ENCODE peak calls at places on chromosomes 2 and 18, in four cellular contexts. One of them, this sample, is unnamed.

GRCh38 chr2:150479075-150479915 is 8.2 kb downstream of the RND3 start:
- DNase-seq in A549: no peak
- DNase-seq in ovary: no peak
- DNase-seq in H1: no peak
- DNase-seq in this sample: no peak

GRCh38 chr2:207337234-207338219 is 171.8 kb upstream of the KLF7 start:
- DNase-seq in H1: no peak
- DNase-seq in A549: peak
- DNase-seq in ovary: no peak
- DNase-seq in this sample: no peak

GRCh38 chr2:121539722-121540469 is 9.2 kb downstream of the RNU4ATAC start:
- DNase-seq in H1: no peak
- DNase-seq in A549: no peak
- DNase-seq in ovary: no peak
- DNase-seq in this sample: no peak

GRCh38 chr2:223888251-223888650 is 50.9 kb upstream of the AP1S3 start:
- DNase-seq in ovary: no peak
- DNase-seq in A549: no peak
- DNase-seq in H1: peak
- DNase-seq in this sample: no peak

GRCh38 chr2:238513346-238513745 is 86.6 kb downstream of the ASB1 start:
- DNase-seq in H1: peak
- DNase-seq in A549: peak
- DNase-seq in ovary: no peak
- DNase-seq in this sample: no peak

GRCh38 chr2:238635637-238636036 is 208.9 kb downstream of the ASB1 start:
- DNase-seq in A549: no peak
- DNase-seq in ovary: no peak
- DNase-seq in H1: peak
- DNase-seq in this sample: no peak

GRCh38 chr2:231399853-231400667 is 4.5 kb downstream of the B3GNT7 start:
- DNase-seq in H1: peak
- DNase-seq in ovary: peak
- DNase-seq in A549: peak
- DNase-seq in this sample: no peak

GRCh38 chr2:173414823-173415322 is 60.2 kb downstream of the CDCA7 start:
- DNase-seq in A549: no peak
- DNase-seq in ovary: no peak
- DNase-seq in H1: no peak
- DNase-seq in this sample: no peak

GRCh38 chr2:185128331-185128730 is 530.0 kb downstream of the ZNF804A start:
- DNase-seq in A549: no peak
- DNase-seq in ovary: no peak
- DNase-seq in H1: no peak
- DNase-seq in this sample: no peak

GRCh38 chr2:157628282-157628531 is 457 bp downstream of the ACVR1C start:
- DNase-seq in ovary: no peak
- DNase-seq in A549: no peak
- DNase-seq in H1: no peak
- DNase-seq in this sample: no peak

GRCh38 chr2:83997889-83998288 is 461.2 kb downstream of the SUCLG1 start:
- DNase-seq in A549: no peak
- DNase-seq in ovary: no peak
- DNase-seq in H1: no peak
- DNase-seq in this sample: no peak

GRCh38 chr18:56235061-56235772 is 403.2 kb downstream of the TXNL1 start:
- DNase-seq in ovary: no peak
- DNase-seq in A549: no peak
- DNase-seq in H1: no peak
- DNase-seq in this sample: no peak

GRCh38 chr2:981258-981657 is 30.6 kb downstream of the SNTG2 start:
- DNase-seq in ovary: no peak
- DNase-seq in A549: no peak
- DNase-seq in H1: no peak
- DNase-seq in this sample: no peak

GRCh38 chr2:18379869-18380268 is 180.6 kb downstream of the RDH14 start:
- DNase-seq in ovary: no peak
- DNase-seq in H1: no peak
- DNase-seq in A549: no peak
- DNase-seq in this sample: no peak

GRCh38 chr2:240989451-240990265 is 8.8 kb upstream of the SNED1 start:
- DNase-seq in ovary: no peak
- DNase-seq in H1: peak
- DNase-seq in A549: peak
- DNase-seq in this sample: peak

GRCh38 chr2:199405241-199405640 is 52.5 kb downstream of the SATB2 start:
- DNase-seq in A549: no peak
- DNase-seq in H1: no peak
- DNase-seq in ovary: no peak
- DNase-seq in this sample: no peak

GRCh38 chr2:128172191-128172590 is 81.2 kb downstream of the UGGT1 start:
- DNase-seq in ovary: no peak
- DNase-seq in A549: no peak
- DNase-seq in H1: no peak
- DNase-seq in this sample: no peak

GRCh38 chr18:50614838-50615237 is 55.0 kb downstream of the MAPK4 start:
- DNase-seq in ovary: no peak
- DNase-seq in A549: no peak
- DNase-seq in H1: no peak
- DNase-seq in this sample: peak

GRCh38 chr18:2971741-2972552 is 41.0 kb downstream of the LPIN2 start:
- DNase-seq in A549: no peak
- DNase-seq in ovary: no peak
- DNase-seq in H1: no peak
- DNase-seq in this sample: no peak

GRCh38 chr2:226376516-226377180 is 423.0 kb downstream of the IRS1 start:
- DNase-seq in ovary: no peak
- DNase-seq in H1: no peak
- DNase-seq in A549: no peak
- DNase-seq in this sample: no peak

GRCh38 chr18:48122376-48122775 is 191.9 kb upstream of the SMAD2 start:
- DNase-seq in A549: no peak
- DNase-seq in ovary: no peak
- DNase-seq in H1: no peak
- DNase-seq in this sample: no peak

GRCh38 chr2:240269886-240270285 is 129.4 kb upstream of the OTOS start:
- DNase-seq in A549: no peak
- DNase-seq in H1: no peak
- DNase-seq in ovary: no peak
- DNase-seq in this sample: no peak

GRCh38 chr2:100655936-100656534 is 93.2 kb downstream of the PDCL3 start:
- DNase-seq in ovary: no peak
- DNase-seq in H1: peak
- DNase-seq in A549: no peak
- DNase-seq in this sample: no peak

GRCh38 chr2:152443771-152444170 is 108.8 kb downstream of the FMNL2 start:
- DNase-seq in A549: no peak
- DNase-seq in H1: no peak
- DNase-seq in ovary: no peak
- DNase-seq in this sample: no peak

DNA sequence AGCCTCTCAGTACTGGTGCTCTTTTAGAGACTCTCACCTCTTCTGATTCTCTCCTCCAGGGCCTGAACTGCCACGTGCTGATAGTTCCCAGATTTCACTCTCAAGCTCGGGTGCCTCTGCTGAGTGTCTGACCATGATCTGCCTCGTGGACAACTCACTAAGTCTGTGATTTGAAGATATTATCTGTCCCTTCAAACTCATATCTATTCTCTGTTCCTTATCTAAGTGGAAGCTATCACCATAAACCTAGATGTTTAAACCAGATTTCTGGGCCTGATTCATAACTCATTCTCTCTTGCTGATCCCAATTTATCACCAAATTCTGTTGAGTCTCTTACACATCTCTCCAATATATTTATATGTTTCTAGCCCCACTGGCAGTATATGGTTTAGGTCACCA is 29.9 kb upstream of the KIDINS220 start:
- DNase-seq in A549: no peak
- DNase-seq in ovary: no peak
- DNase-seq in H1: no peak
- DNase-seq in this sample: no peak
- H3K4me3 ChIP-seq in A549: no peak
- H3K4me3 ChIP-seq in ovary: no peak
- H3K4me3 ChIP-seq in H1: no peak
- H3K4me3 ChIP-seq in this sample: no peak

GRCh38 chr2:215418064-215418963 is 17.6 kb downstream of the FN1 start:
- DNase-seq in A549: no peak
- DNase-seq in H1: no peak
- DNase-seq in ovary: no peak
- DNase-seq in this sample: no peak

GRCh38 chr2:215416656-215417055 is 19.2 kb downstream of the FN1 start:
- DNase-seq in A549: no peak
- DNase-seq in H1: no peak
- DNase-seq in ovary: no peak
- DNase-seq in this sample: no peak

GRCh38 chr2:215419113-215419512 is 16.8 kb downstream of the FN1 start:
- DNase-seq in H1: no peak
- DNase-seq in ovary: no peak
- DNase-seq in A549: no peak
- DNase-seq in this sample: no peak

GRCh38 chr2:215415820-215416613 is 19.9 kb downstream of the FN1 start:
- DNase-seq in ovary: no peak
- DNase-seq in A549: no peak
- DNase-seq in H1: no peak
- DNase-seq in this sample: no peak

GRCh38 chr2:215417400-215417951 is 18.4 kb downstream of the FN1 start:
- DNase-seq in H1: no peak
- DNase-seq in ovary: no peak
- DNase-seq in A549: no peak
- DNase-seq in this sample: no peak
- TF ChIP-seq EP300 in H1: no peak
- TF ChIP-seq EP300 in ovary: no peak
- TF ChIP-seq EP300 in A549: no peak
- TF ChIP-seq EP300 in this sample: no peak

GRCh38 chr18:63098014-63098981 is 221.3 kb downstream of the BCL2 start:
- DNase-seq in A549: no peak
- DNase-seq in ovary: no peak
- DNase-seq in H1: no peak
- DNase-seq in this sample: no peak
- H3K27ac ChIP-seq in A549: no peak
- H3K27ac ChIP-seq in ovary: no peak
- H3K27ac ChIP-seq in H1: no peak
- H3K27ac ChIP-seq in this sample: no peak

GRCh38 chr2:10910625-10911024 is 1.1 kb upstream of the KCNF1 start:
- DNase-seq in H1: no peak
- DNase-seq in ovary: no peak
- DNase-seq in A549: no peak
- DNase-seq in this sample: peak

GRCh38 chr2:10912796-10913445 is 1.2 kb downstream of the KCNF1 start:
- DNase-seq in H1: no peak
- DNase-seq in ovary: no peak
- DNase-seq in A549: no peak
- DNase-seq in this sample: peak

GRCh38 chr2:10912076-10912731 is 470 bp downstream of the KCNF1 start:
- DNase-seq in A549: no peak
- DNase-seq in ovary: no peak
- DNase-seq in H1: no peak
- DNase-seq in this sample: peak

GRCh38 chr2:10909996-10910341 is 1.8 kb upstream of the KCNF1 start:
- DNase-seq in A549: no peak
- DNase-seq in ovary: no peak
- DNase-seq in H1: no peak
- DNase-seq in this sample: no peak

GRCh38 chr2:10911291-10912075 is at the start of gene KCNF1:
- DNase-seq in A549: peak
- DNase-seq in H1: no peak
- DNase-seq in ovary: no peak
- DNase-seq in this sample: no peak
- H3K4me3 ChIP-seq in A549: peak
- H3K4me3 ChIP-seq in H1: peak
- H3K4me3 ChIP-seq in ovary: no peak
- H3K4me3 ChIP-seq in this sample: peak

GRCh38 chr2:85889648-85890281 is 975 bp upstream of the ST3GAL5 start:
- DNase-seq in A549: no peak
- DNase-seq in H1: no peak
- DNase-seq in ovary: no peak
- DNase-seq in this sample: no peak

GRCh38 chr2:85888020-85888744 is 608 bp downstream of the ST3GAL5 start:
- DNase-seq in ovary: no peak
- DNase-seq in A549: no peak
- DNase-seq in H1: no peak
- DNase-seq in this sample: no peak

GRCh38 chr2:85887566-85888019 is 1.2 kb downstream of the ST3GAL5 start:
- DNase-seq in A549: peak
- DNase-seq in H1: no peak
- DNase-seq in ovary: peak
- DNase-seq in this sample: peak

GRCh38 chr2:85890522-85891176 is 1.9 kb upstream of the ST3GAL5 start:
- DNase-seq in A549: no peak
- DNase-seq in ovary: no peak
- DNase-seq in H1: no peak
- DNase-seq in this sample: no peak

DNA sequence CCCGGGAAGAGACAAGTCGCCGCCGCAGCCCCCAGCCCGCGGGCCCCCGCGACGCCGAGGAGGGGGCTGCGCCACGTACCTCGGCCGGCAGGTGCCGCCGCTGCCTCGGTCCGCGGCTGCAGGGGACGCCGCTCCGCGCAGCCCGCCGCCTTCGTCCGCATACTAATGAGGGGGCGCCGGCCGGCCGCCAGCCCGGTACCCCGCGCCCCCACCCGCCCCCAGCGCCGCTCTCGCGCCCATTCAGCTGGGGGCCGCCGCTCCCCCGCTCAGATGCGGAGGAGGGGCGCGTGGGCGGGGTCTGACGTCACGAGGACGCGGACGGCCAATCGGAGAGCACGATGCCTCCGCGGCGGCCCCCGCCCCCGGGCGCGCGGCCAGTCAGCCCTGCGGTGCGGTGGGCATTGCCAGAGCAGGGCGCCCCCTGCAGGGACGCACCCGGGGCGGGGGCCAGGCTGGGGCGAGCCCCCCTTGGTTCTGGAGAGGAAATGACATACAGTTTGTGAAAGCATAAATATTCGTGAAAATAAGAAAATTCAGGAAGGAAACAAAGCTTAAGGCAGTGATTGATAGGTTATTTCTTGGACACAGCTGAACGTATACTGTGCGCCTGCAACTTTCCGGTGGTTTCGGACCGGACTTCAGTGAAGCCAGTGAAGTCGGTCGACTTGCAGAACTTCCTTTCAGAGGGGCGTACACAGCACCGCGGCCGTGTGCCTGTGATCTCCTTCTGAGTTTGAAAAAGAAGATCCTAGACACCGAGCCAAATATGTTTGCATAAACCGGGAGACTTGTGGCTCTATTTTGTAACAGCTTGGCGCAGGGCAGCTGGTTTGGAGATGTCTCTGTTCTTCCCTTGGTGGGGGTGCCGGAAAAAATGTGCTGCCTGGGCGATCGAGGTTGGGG is at the start of gene ST3GAL5:
- DNase-seq in ovary: peak
- DNase-seq in A549: peak
- DNase-seq in H1: peak
- DNase-seq in this sample: peak
- TF ChIP-seq EP300 in ovary: no peak
- TF ChIP-seq EP300 in A549: peak
- TF ChIP-seq EP300 in H1: no peak
- TF ChIP-seq EP300 in this sample: no peak

GRCh38 chr2:46879511-46879910 is 36.1 kb downstream of the MCFD2 start:
- DNase-seq in ovary: no peak
- DNase-seq in H1: no peak
- DNase-seq in A549: no peak
- DNase-seq in this sample: no peak
- H3K27ac ChIP-seq in ovary: no peak
- H3K27ac ChIP-seq in H1: no peak
- H3K27ac ChIP-seq in A549: peak
- H3K27ac ChIP-seq in this sample: no peak

This sample was measured in suprapubic skin.